ENCODE peak calls at places on chromosomes 16 and 17, in seven cellular contexts. V, U, D, X, A, Z and Q are unnamed samples.

GRCh38 chr17:41992576-41992975 is 24.7 kb downstream of the DNAJC7 start:
- DNase-seq in V (no peak), U (peak; percentile 24), D (no peak), X (no peak), A (no peak), Z (no peak), Q (no peak)

GRCh38 chr16:85395207-85395912 is 217.8 kb upstream of the GSE1 start:
- DNase-seq in V (peak; percentile 99), U (no peak), D (no peak), X (no peak), A (peak; percentile 83), Z (no peak), Q (peak; percentile 47)

GRCh38 chr17:66665194-66665593 is 169.7 kb upstream of the CACNG5 start:
- DNase-seq in V (peak; percentile 41), U (no peak), D (no peak), X (no peak), A (no peak), Z (no peak), Q (no peak)

GRCh38 chr17:73401911-73402310 is 90.1 kb upstream of the CDC42EP4 start:
- DNase-seq in V (no peak), U (no peak), D (no peak), X (no peak), A (peak; percentile 65), Z (no peak), Q (no peak)

GRCh38 chr16:2966043-2966802 is 2.1 kb downstream of the KREMEN2 start:
- DNase-seq in V (no peak), U (no peak), D (no peak), X (no peak), A (no peak), Z (no peak), Q (peak; percentile 45)

GRCh38 chr16:85431431-85432124 is 181.5 kb upstream of the GSE1 start:
- DNase-seq in V (no peak), U (no peak), D (no peak), X (no peak), A (no peak), Z (no peak), Q (no peak)

GRCh38 chr17:58452738-58453137 is 35.4 kb upstream of the RNF43 start:
- DNase-seq in V (peak; percentile 5), U (no peak), D (no peak), X (no peak), A (no peak), Z (no peak), Q (no peak)

GRCh38 chr17:29444589-29444988 is 54.4 kb downstream of the TAOK1 start:
- DNase-seq in V (peak; percentile 80), U (no peak), D (no peak), X (no peak), A (no peak), Z (no peak), Q (no peak)

GRCh38 chr16:73887895-73888294 is 408.7 kb upstream of the PSMD7 start:
- DNase-seq in V (no peak), U (no peak), D (no peak), X (no peak), A (no peak), Z (no peak), Q (no peak)

GRCh38 chr16:28569011-28569410 is 15.3 kb downstream of the SGF29 start:
- DNase-seq in V (peak; percentile 57), U (no peak), D (no peak), X (no peak), A (no peak), Z (no peak), Q (no peak)

GRCh38 chr17:53721101-53721500 is 101.6 kb upstream of the KIF2B start:
- DNase-seq in V (no peak), U (no peak), D (no peak), X (no peak), A (no peak), Z (no peak), Q (no peak)

GRCh38 chr17:74532115-74532514 is 840 bp upstream of the CD300LB start:
- DNase-seq in V (no peak), U (no peak), D (no peak), X (no peak), A (no peak), Z (no peak), Q (peak; percentile 52)

GRCh38 chr17:72863511-72864175 is 228.8 kb downstream of the SLC39A11 start:
- DNase-seq in V (no peak), U (no peak), D (no peak), X (no peak), A (no peak), Z (no peak), Q (no peak)

GRCh38 chr17:40415390-40415789 is 2.3 kb downstream of the TOP2A start:
- DNase-seq in V (peak; percentile 70), U (no peak), D (peak; percentile 48), X (no peak), A (no peak), Z (no peak), Q (peak; percentile 39)

GRCh38 chr16:5709889-5710288 is 612.3 kb upstream of the EEF2KMT start:
- DNase-seq in V (peak; percentile 8), U (no peak), D (no peak), X (no peak), A (no peak), Z (peak; percentile 59), Q (no peak)

GRCh38 chr16:9033125-9033830 is 58.2 kb upstream of the HAPSTR1 start:
- DNase-seq in V (peak; percentile 81), U (no peak), D (no peak), X (no peak), A (peak; percentile 51), Z (no peak), Q (no peak)

GRCh38 chr17:82974136-82974952 is 105.1 kb upstream of the METRNL start:
- DNase-seq in V (no peak), U (no peak), D (no peak), X (no peak), A (peak; percentile 4), Z (no peak), Q (peak; percentile 33)

GRCh38 chr17:63550816-63551639 is 751 bp downstream of the DCAF7 start:
- DNase-seq in V (peak; percentile 71), U (no peak), D (peak; percentile 19), X (no peak), A (no peak), Z (no peak), Q (peak; percentile 42)

GRCh38 chr17:69404398-69404797 is 10.1 kb upstream of the MAP2K6 start:
- DNase-seq in V (peak; percentile 36), U (no peak), D (no peak), X (no peak), A (no peak), Z (no peak), Q (no peak)

GRCh38 chr17:49872776-49873377 is 25.0 kb upstream of the TAC4 start:
- DNase-seq in V (no peak), U (no peak), D (peak; percentile 21), X (no peak), A (no peak), Z (no peak), Q (no peak)

GRCh38 chr16:1564325-1564724 is 30.9 kb downstream of the TMEM204 start:
- DNase-seq in V (no peak), U (no peak), D (no peak), X (no peak), A (no peak), Z (no peak), Q (no peak)

GRCh38 chr17:75173526-75173925 is 9.2 kb downstream of the SUMO2 start:
- DNase-seq in V (no peak), U (no peak), D (no peak), X (no peak), A (no peak), Z (no peak), Q (no peak)

GRCh38 chr17:50170662-50171370 is 5.0 kb downstream of the SGCA start:
- DNase-seq in V (no peak), U (no peak), D (no peak), X (no peak), A (no peak), Z (no peak), Q (no peak)

GRCh38 chr17:11369570-11369969 is 128.6 kb downstream of the SHISA6 start:
- DNase-seq in V (no peak), U (peak; percentile 13), D (no peak), X (no peak), A (peak; percentile 12), Z (no peak), Q (no peak)

GRCh38 chr17:74466111-74466784 is at the start of gene CD300A:
- DNase-seq in V (no peak), U (no peak), D (no peak), X (no peak), A (no peak), Z (no peak), Q (no peak)

GRCh38 chr16:11586856-11587642 is at the start of gene LITAF:
- DNase-seq in V (peak; percentile 84), U (no peak), D (peak; percentile 67), X (peak; percentile 27), A (peak; percentile 78), Z (peak; percentile 42), Q (peak; percentile 75)

GRCh38 chr17:72440961-72441360 is 320.1 kb downstream of the SOX9 start:
- DNase-seq in V (no peak), U (no peak), D (no peak), X (no peak), A (no peak), Z (no peak), Q (no peak)

GRCh38 chr17:74759941-74760340 is 11.5 kb downstream of the NHERF1 start:
- DNase-seq in V (no peak), U (no peak), D (no peak), X (no peak), A (no peak), Z (peak; percentile 49), Q (no peak)

GRCh38 chr16:48576927-48577326 is 33.1 kb downstream of the N4BP1 start:
- DNase-seq in V (peak; percentile 50), U (no peak), D (no peak), X (no peak), A (no peak), Z (no peak), Q (no peak)

GRCh38 chr16:28473714-28474265 is 1.7 kb upstream of the NPIPB7 start:
- DNase-seq in V (no peak), U (no peak), D (no peak), X (no peak), A (no peak), Z (no peak), Q (peak; percentile 10)

GRCh38 chr17:80892900-80893603 is 98.6 kb upstream of the CHMP6 start:
- DNase-seq in V (peak; percentile 75), U (no peak), D (no peak), X (no peak), A (peak; percentile 53), Z (no peak), Q (no peak)

GRCh38 chr17:75594499-75595283 is 7.1 kb downstream of the MYO15B start:
- DNase-seq in V (no peak), U (no peak), D (no peak), X (no peak), A (no peak), Z (no peak), Q (no peak)

GRCh38 chr17:2232244-2232638 is 71.3 kb downstream of the SMG6 start:
- DNase-seq in V (peak; percentile 90), U (no peak), D (no peak), X (no peak), A (no peak), Z (no peak), Q (no peak)

GRCh38 chr17:80071116-80071980 is 30.0 kb upstream of the GAA start:
- DNase-seq in V (peak; percentile 56), U (peak; percentile 13), D (no peak), X (no peak), A (peak; percentile 57), Z (no peak), Q (peak; percentile 90)